ENCODE peak calls at places on chromosome 11, in nine cellular contexts. U is OCI-LY7, B is fibroblast of lung, S is cardiac muscle cell, C is colonic mucosa, G is tibial nerve, Q is GM06990, V is ascending aorta, Z is body of pancreas. L is an unnamed sample.

GRCh38 chr11:32302826-32303225 is 132.5 kb downstream of the WT1 start:
- DNase-seq in C (no peak), B (no peak), V (no peak), Q (no peak), S (no peak), G (no peak), Z (no peak), U (no peak), L (no peak)

GRCh38 chr11:68689737-68690625 is 5.6 kb downstream of the GAL start:
- DNase-seq in U (no peak), C (no peak), G (no peak), V (no peak), Q (no peak), S (no peak), Z (no peak), B (no peak), L (no peak)

GRCh38 chr11:122923302-122923701 is 40.7 kb downstream of the JHY start:
- DNase-seq in C (no peak), Z (no peak), B (no peak), S (no peak), U (no peak), G (no peak), V (no peak), Q (no peak), L (no peak)

GRCh38 chr11:111635706-111636045 is 33.4 kb downstream of the SIK2 start:
- DNase-seq in S (no peak), U (no peak), V (no peak), Q (no peak), B (peak; percentile 87), G (no peak), Z (peak; percentile 53), C (no peak), L (no peak)

GRCh38 chr11:103893366-103893765 is 143.1 kb upstream of the DDI1 start:
- DNase-seq in G (no peak), Z (no peak), B (no peak), V (no peak), S (no peak), C (no peak), Q (no peak), U (no peak), L (no peak)

GRCh38 chr11:12777208-12777874 is 103.1 kb downstream of the TEAD1 start:
- DNase-seq in Q (no peak), U (no peak), B (peak; percentile 90), C (no peak), V (no peak), G (no peak), S (no peak), Z (no peak), L (no peak)

GRCh38 chr11:121721961-121722360 is 269.2 kb upstream of the SORL1-AS1 start:
- DNase-seq in S (no peak), U (no peak), C (no peak), V (no peak), G (no peak), Q (no peak), Z (no peak), B (no peak), L (no peak)

GRCh38 chr11:8760896-8761295 is 78.3 kb downstream of the RPL27A start:
- DNase-seq in V (no peak), B (peak; percentile 56), C (no peak), Z (no peak), Q (no peak), U (no peak), G (no peak), S (no peak), L (no peak)

GRCh38 chr11:14529933-14530332 is 9.7 kb upstream of the PSMA1 start:
- DNase-seq in U (no peak), S (no peak), C (no peak), Q (no peak), Z (no peak), G (no peak), V (no peak), B (no peak), L (no peak)

GRCh38 chr11:1456166-1456565 is 30.4 kb downstream of the MOB2 start:
- DNase-seq in C (no peak), G (no peak), S (no peak), Z (peak; percentile 58), V (no peak), B (no peak), U (no peak), Q (no peak), L (no peak)

GRCh38 chr11:128116447-128117240 is 470.7 kb downstream of the ETS1 start:
- DNase-seq in B (no peak), V (no peak), G (no peak), Q (no peak), Z (no peak), C (no peak), U (no peak), S (peak; percentile 0), L (no peak)

GRCh38 chr11:71235719-71236118 is 16.7 kb downstream of the SHANK2 start:
- DNase-seq in U (no peak), V (peak; percentile 40), C (no peak), B (no peak), Q (no peak), S (no peak), G (no peak), Z (no peak), L (no peak)

GRCh38 chr11:127307700-127308099 is 307.1 kb upstream of the KIRREL3 start:
- DNase-seq in Q (no peak), U (no peak), V (no peak), Z (no peak), B (no peak), S (no peak), C (no peak), G (no peak), L (no peak)

DNA sequence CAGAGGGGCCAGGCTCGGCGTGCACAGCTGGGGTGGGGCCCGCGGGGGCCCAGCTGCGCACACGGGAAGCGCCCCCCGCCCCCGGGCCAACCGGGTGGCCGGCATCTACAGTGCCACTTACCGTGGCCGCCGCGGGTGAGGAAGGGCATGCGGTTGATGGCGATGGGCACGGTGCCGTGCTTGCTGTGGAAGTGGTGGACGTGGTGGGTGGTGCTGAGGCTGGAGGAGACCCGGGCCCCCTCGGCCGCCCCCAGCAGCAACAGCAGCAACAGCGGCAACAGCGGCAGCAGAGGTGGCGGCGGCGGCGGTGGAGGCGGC is 51.4 kb downstream of the SLC22A12 start:
- DNase-seq in B (no peak), C (no peak), S (no peak), Q (no peak), U (no peak), Z (no peak), G (no peak), V (no peak), L (no peak)
- H3K4me3 ChIP-seq in B (no peak overlapping the region), C (no peak overlapping the region), S (no peak overlapping the region), Q (no peak overlapping the region), U (no peak overlapping the region), Z (no peak overlapping the region), G (no peak overlapping the region), V (peak overlapping the region; percentile 46), L (no peak overlapping the region)

DNA sequence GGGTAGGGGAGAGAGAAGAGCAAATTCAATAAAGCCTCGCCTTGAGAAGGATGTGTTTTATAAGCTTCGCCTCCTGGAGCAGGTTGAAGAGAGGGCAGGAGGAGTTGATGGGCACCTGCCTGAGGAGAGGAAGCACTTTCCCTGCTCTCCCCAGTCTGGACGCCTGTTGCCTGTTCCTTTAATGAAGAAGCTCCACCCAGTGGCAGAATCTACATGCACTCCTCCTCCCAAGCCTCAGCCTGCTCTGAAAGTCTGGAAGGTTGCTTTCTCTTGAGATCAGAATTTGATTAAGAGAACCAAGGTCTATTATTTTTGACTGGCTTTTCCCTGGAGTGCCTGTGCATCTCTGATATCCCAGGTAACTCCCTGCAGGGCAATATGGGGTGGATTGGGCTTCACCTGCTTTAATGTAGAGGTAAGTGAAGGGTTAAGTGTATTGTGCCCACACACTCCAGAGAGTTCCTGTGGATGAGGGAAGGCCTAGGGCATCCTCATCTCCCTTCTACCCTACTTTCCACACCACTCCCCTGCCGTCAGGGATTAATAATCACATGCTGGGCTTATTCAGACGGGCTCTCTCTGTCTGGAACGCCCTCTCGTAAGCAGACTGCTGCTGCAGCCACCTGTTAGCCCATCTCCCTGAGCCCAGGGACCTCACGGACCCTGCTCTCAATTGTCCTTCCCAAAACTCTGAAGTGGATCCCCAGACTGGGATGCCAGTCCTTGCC is 22.3 kb downstream of the NTM start:
- DNase-seq in S (peak; percentile 29), U (peak; percentile 16), V (no peak), B (no peak), G (no peak), Q (no peak), Z (no peak), C (no peak), L (no peak)
- TF ChIP-seq CTCF in S (peak; percentile 33), U (peak; percentile 51), V (no peak), B (no peak), G (no peak), Q (peak; percentile 5), Z (no peak), C (no peak), L (no peak)

DNA sequence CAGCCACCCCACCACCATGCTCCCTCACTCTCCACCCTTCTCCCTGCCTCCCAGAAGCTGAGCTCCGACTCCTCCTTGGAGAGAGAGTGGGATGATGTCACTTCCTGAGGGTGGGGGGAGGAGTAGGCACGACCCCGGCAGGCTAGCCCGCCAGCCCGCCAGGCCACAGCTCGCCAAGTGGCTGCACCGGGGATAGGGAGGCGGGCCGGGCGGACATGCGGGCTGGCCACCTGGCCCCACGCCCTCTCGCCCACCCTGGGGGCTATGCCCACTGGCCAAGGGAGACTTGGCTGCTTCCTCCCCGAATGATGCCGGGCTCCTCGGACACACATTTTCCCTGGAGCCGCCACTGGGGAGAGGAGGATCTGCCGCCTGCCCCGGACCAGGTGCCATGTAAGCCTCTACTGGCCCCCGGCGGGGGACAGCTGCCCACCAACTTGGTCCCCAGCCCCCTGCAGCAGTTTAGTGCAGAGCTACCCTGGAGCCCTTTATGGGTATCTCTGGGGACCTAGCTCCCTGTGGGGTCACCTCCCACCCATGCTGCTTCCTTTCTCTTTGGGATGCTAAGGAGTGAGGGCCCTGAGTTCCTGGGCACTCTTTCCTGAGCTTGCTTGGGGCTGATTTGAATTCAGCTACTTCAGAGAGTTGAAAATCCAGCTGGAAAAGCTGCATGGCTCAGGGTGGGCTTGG is 33.7 kb upstream of the MYRF start:
- DNase-seq in S (peak; percentile 83), B (peak; percentile 63), Z (no peak), V (peak; percentile 75), C (no peak), G (no peak), U (no peak), Q (no peak), L (no peak)
- H3K36me3 ChIP-seq in S (no peaks in the 10 kb centered on the region), B (no peaks in the 10 kb centered on the region), Z (no peaks in the 10 kb centered on the region), V (no peaks in the 10 kb centered on the region), C (no peaks in the 10 kb centered on the region), G (no peaks in the 10 kb centered on the region), U (no peaks in the 10 kb centered on the region), Q (no peaks in the 10 kb centered on the region), L (peaks cover 2% of the 10 kb centered on the region)

GRCh38 chr11:72885853-72886252 is 71.6 kb downstream of the ATG16L2 start:
- DNase-seq in U (no peak), Q (no peak), B (no peak), G (no peak), C (no peak), S (no peak), Z (no peak), V (no peak), L (no peak)
- H3K4me3 ChIP-seq in U (no peak overlapping the region), Q (no peak overlapping the region), B (no peak overlapping the region), G (no peak overlapping the region), C (no peak overlapping the region), S (no peak overlapping the region), Z (no peak overlapping the region), V (no peak overlapping the region), L (no peak overlapping the region)

L was measured in kidney epithelial cell.